ENCODE peak calls at places on chromosome 20, in six cellular contexts. One of them, this sample, is unnamed.

GRCh38 chr20:25987073-25987927 is 290.6 kb upstream of the ZNF337 start:
- DNase-seq in GM23338: peak; percentile 45
- DNase-seq in fibroblast of villous mesenchyme: peak; percentile 33
- DNase-seq in Peyer's patch: no peak
- DNase-seq in AG10803: peak; percentile 12
- DNase-seq in A549: peak; percentile 31
- DNase-seq in this sample: no peak

GRCh38 chr20:17614812-17615644 is 45.2 kb downstream of the DSTN start:
- DNase-seq in Peyer's patch: peak; percentile 46
- DNase-seq in AG10803: no peak
- DNase-seq in fibroblast of villous mesenchyme: no peak
- DNase-seq in A549: no peak
- DNase-seq in GM23338: no peak
- DNase-seq in this sample: no peak

GRCh38 chr20:6388666-6389197 is 265.9 kb upstream of the FERMT1 start:
- DNase-seq in AG10803: no peak
- DNase-seq in Peyer's patch: no peak
- DNase-seq in A549: no peak
- DNase-seq in GM23338: no peak
- DNase-seq in fibroblast of villous mesenchyme: peak; percentile 49
- DNase-seq in this sample: no peak

GRCh38 chr20:62999580-62999979 is 7.2 kb downstream of the BHLHE23 start:
- DNase-seq in Peyer's patch: no peak
- DNase-seq in AG10803: no peak
- DNase-seq in A549: no peak
- DNase-seq in fibroblast of villous mesenchyme: no peak
- DNase-seq in GM23338: no peak
- DNase-seq in this sample: no peak

GRCh38 chr20:21166801-21167200 is 40.9 kb downstream of the KIZ start:
- DNase-seq in AG10803: no peak
- DNase-seq in Peyer's patch: no peak
- DNase-seq in fibroblast of villous mesenchyme: no peak
- DNase-seq in A549: no peak
- DNase-seq in GM23338: no peak
- DNase-seq in this sample: no peak

GRCh38 chr20:43840382-43841070 is 74.1 kb upstream of the TOX2 start:
- DNase-seq in AG10803: no peak
- DNase-seq in fibroblast of villous mesenchyme: peak; percentile 38
- DNase-seq in GM23338: peak; percentile 83
- DNase-seq in A549: peak; percentile 80
- DNase-seq in Peyer's patch: no peak
- DNase-seq in this sample: no peak

GRCh38 chr20:19275630-19276071 is 63.2 kb downstream of the SLC24A3 start:
- DNase-seq in Peyer's patch: peak; percentile 76
- DNase-seq in A549: no peak
- DNase-seq in fibroblast of villous mesenchyme: peak; percentile 69
- DNase-seq in AG10803: peak; percentile 56
- DNase-seq in GM23338: no peak
- DNase-seq in this sample: no peak

GRCh38 chr20:9363673-9364072 is 150.7 kb upstream of the LAMP5 start:
- DNase-seq in GM23338: no peak
- DNase-seq in AG10803: no peak
- DNase-seq in fibroblast of villous mesenchyme: no peak
- DNase-seq in A549: no peak
- DNase-seq in Peyer's patch: no peak
- DNase-seq in this sample: no peak

GRCh38 chr20:44610313-44610965 is 28.1 kb downstream of the PKIG start:
- DNase-seq in Peyer's patch: no peak
- DNase-seq in fibroblast of villous mesenchyme: no peak
- DNase-seq in AG10803: no peak
- DNase-seq in GM23338: no peak
- DNase-seq in A549: no peak
- DNase-seq in this sample: no peak

GRCh38 chr20:63101781-63102719 is 95.3 kb upstream of the BHLHE23 start:
- DNase-seq in Peyer's patch: peak; percentile 68
- DNase-seq in fibroblast of villous mesenchyme: peak; percentile 42
- DNase-seq in AG10803: peak; percentile 45
- DNase-seq in A549: no peak
- DNase-seq in GM23338: peak; percentile 70
- DNase-seq in this sample: peak; percentile 1

GRCh38 chr20:41139227-41140093 is 2.1 kb downstream of the PLCG1 start:
- DNase-seq in Peyer's patch: peak; percentile 43
- DNase-seq in A549: no peak
- DNase-seq in fibroblast of villous mesenchyme: no peak
- DNase-seq in GM23338: no peak
- DNase-seq in AG10803: no peak
- DNase-seq in this sample: no peak

GRCh38 chr20:3818155-3819151 is 1.9 kb upstream of the AP5S1 start:
- DNase-seq in AG10803: peak; percentile 80
- DNase-seq in fibroblast of villous mesenchyme: peak; percentile 85
- DNase-seq in GM23338: peak; percentile 89
- DNase-seq in A549: peak; percentile 89
- DNase-seq in Peyer's patch: peak; percentile 85
- DNase-seq in this sample: no peak

GRCh38 chr20:60341062-60341461 is 382.8 kb downstream of the CDH26 start:
- DNase-seq in A549: no peak
- DNase-seq in GM23338: no peak
- DNase-seq in fibroblast of villous mesenchyme: no peak
- DNase-seq in AG10803: no peak
- DNase-seq in Peyer's patch: no peak
- DNase-seq in this sample: no peak

GRCh38 chr20:4896971-4897497 is 104.3 kb downstream of the SLC23A2 start:
- DNase-seq in Peyer's patch: no peak
- DNase-seq in AG10803: no peak
- DNase-seq in fibroblast of villous mesenchyme: no peak
- DNase-seq in GM23338: peak; percentile 70
- DNase-seq in A549: no peak
- DNase-seq in this sample: no peak

GRCh38 chr20:1494436-1494835 is 3.2 kb upstream of the SIRPB2 start:
- DNase-seq in A549: no peak
- DNase-seq in fibroblast of villous mesenchyme: no peak
- DNase-seq in Peyer's patch: no peak
- DNase-seq in GM23338: no peak
- DNase-seq in AG10803: no peak
- DNase-seq in this sample: no peak

GRCh38 chr20:62554214-62554897 is 78.6 kb upstream of the GATA5 start:
- DNase-seq in A549: no peak
- DNase-seq in AG10803: no peak
- DNase-seq in Peyer's patch: no peak
- DNase-seq in fibroblast of villous mesenchyme: no peak
- DNase-seq in GM23338: no peak
- DNase-seq in this sample: no peak

GRCh38 chr20:33433465-33433864 is 10.1 kb downstream of the SNTA1 start:
- DNase-seq in Peyer's patch: no peak
- DNase-seq in A549: no peak
- DNase-seq in fibroblast of villous mesenchyme: no peak
- DNase-seq in GM23338: no peak
- DNase-seq in AG10803: peak; percentile 52
- DNase-seq in this sample: no peak

GRCh38 chr20:38043512-38044300 is 10.2 kb downstream of the RPRD1B start:
- DNase-seq in AG10803: peak; percentile 51
- DNase-seq in GM23338: no peak
- DNase-seq in Peyer's patch: no peak
- DNase-seq in fibroblast of villous mesenchyme: peak; percentile 53
- DNase-seq in A549: peak; percentile 80
- DNase-seq in this sample: peak; percentile 62

GRCh38 chr20:17893480-17893879 is 75.1 kb downstream of the SNX5 start:
- DNase-seq in A549: no peak
- DNase-seq in Peyer's patch: no peak
- DNase-seq in GM23338: no peak
- DNase-seq in AG10803: no peak
- DNase-seq in fibroblast of villous mesenchyme: no peak
- DNase-seq in this sample: no peak

GRCh38 chr20:41162396-41162795 is 25.1 kb downstream of the PLCG1 start:
- DNase-seq in Peyer's patch: no peak
- DNase-seq in GM23338: no peak
- DNase-seq in A549: no peak
- DNase-seq in AG10803: no peak
- DNase-seq in fibroblast of villous mesenchyme: no peak
- DNase-seq in this sample: no peak

GRCh38 chr20:13295637-13296036 is 74.6 kb downstream of the ISM1 start:
- DNase-seq in GM23338: peak; percentile 43
- DNase-seq in AG10803: no peak
- DNase-seq in A549: no peak
- DNase-seq in fibroblast of villous mesenchyme: no peak
- DNase-seq in Peyer's patch: no peak
- DNase-seq in this sample: no peak

GRCh38 chr20:49422176-49422575 is 60.3 kb downstream of the KCNB1 start:
- DNase-seq in fibroblast of villous mesenchyme: no peak
- DNase-seq in Peyer's patch: no peak
- DNase-seq in AG10803: no peak
- DNase-seq in A549: no peak
- DNase-seq in GM23338: no peak
- DNase-seq in this sample: no peak

GRCh38 chr20:49426873-49427272 is 55.6 kb downstream of the KCNB1 start:
- DNase-seq in Peyer's patch: no peak
- DNase-seq in AG10803: peak; percentile 31
- DNase-seq in GM23338: no peak
- DNase-seq in A549: no peak
- DNase-seq in fibroblast of villous mesenchyme: no peak
- DNase-seq in this sample: no peak

GRCh38 chr20:49427751-49428518 is 54.5 kb downstream of the KCNB1 start:
- DNase-seq in Peyer's patch: no peak
- DNase-seq in fibroblast of villous mesenchyme: no peak
- DNase-seq in AG10803: no peak
- DNase-seq in GM23338: no peak
- DNase-seq in A549: no peak
- DNase-seq in this sample: no peak

GRCh38 chr20:49426395-49426794 is 56.1 kb downstream of the KCNB1 start:
- DNase-seq in GM23338: no peak
- DNase-seq in A549: no peak
- DNase-seq in AG10803: no peak
- DNase-seq in Peyer's patch: no peak
- DNase-seq in fibroblast of villous mesenchyme: no peak
- DNase-seq in this sample: no peak

DNA sequence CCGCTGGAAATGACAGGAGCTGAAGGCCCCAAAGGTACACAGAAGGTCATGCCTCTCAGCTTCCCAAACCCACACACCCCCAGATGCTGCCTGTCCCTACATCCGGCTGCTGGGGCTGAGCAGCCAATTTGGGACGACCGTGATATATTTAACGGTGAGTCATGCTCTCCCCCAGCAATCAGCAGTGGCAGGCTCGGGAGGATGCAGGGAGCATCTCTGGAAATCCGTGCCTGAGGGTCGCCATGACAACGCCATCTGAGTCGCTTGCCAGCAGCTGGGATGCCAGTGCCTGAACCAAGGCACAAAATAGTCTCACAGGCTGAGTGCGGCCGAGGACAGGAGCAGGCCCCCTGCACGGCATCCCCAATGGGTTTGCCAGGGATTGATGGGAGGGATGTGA is 57.9 kb downstream of the KCNB1 start:
- DNase-seq in fibroblast of villous mesenchyme: no peak
- DNase-seq in Peyer's patch: no peak
- DNase-seq in A549: no peak
- DNase-seq in AG10803: peak; percentile 7
- DNase-seq in GM23338: peak; percentile 54
- DNase-seq in this sample: no peak
- TF ChIP-seq CTCF in fibroblast of villous mesenchyme: no peak
- TF ChIP-seq CTCF in Peyer's patch: no peak
- TF ChIP-seq CTCF in A549: no peak
- TF ChIP-seq CTCF in AG10803: no peak
- TF ChIP-seq CTCF in GM23338: no peak
- TF ChIP-seq CTCF in this sample: no peak

GRCh38 chr20:51731771-51732453 is 36.3 kb downstream of the ATP9A start:
- DNase-seq in GM23338: no peak
- DNase-seq in A549: no peak
- DNase-seq in Peyer's patch: no peak
- DNase-seq in fibroblast of villous mesenchyme: peak; percentile 10
- DNase-seq in AG10803: no peak
- DNase-seq in this sample: no peak
- H3K4me3 ChIP-seq in GM23338: no peak overlapping the region
- H3K4me3 ChIP-seq in A549: no peak overlapping the region
- H3K4me3 ChIP-seq in Peyer's patch: no peak overlapping the region
- H3K4me3 ChIP-seq in fibroblast of villous mesenchyme: no peak overlapping the region
- H3K4me3 ChIP-seq in AG10803: no peak overlapping the region
- H3K4me3 ChIP-seq in this sample: no peak overlapping the region

DNA sequence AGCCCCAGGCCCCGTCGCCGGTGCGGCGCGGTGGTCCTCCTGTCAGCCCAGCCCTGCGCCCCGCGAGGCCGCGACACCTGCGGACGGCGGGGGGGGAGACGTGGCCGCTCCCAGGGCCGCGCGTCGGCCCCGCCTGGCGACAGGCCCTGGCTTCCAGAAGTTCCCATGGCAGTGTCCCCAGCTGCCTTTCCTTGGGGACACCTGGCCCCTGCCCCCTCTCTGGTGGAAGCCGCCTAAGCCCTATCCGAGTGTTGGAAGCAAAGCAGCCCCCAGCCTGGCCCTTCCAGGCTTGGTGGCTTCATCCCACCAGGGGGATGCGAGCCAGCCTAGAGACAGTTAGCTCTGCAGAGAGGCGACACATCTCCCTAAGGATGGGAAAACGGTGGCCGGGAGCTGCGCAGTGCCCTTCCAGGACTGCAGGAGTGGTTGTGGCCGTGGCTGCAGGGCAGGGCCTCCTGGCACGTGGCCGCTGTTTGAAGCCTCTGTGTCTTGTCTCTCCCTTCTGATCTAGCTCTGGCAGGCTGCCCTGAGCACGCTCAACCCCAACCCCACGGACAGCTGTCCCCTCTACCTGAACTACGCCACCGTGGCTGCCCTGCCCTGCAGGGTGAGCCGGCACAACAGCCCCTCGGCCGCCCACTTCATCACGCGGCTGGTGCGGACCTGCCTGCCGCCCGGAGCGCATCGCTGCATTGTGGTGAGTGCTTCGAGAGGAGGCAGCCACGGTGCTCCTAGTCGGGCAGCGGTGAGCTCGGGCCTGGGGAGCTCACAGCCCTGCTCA is 816 bp downstream of the NPEPL1 start:
- DNase-seq in fibroblast of villous mesenchyme: peak; percentile 4
- DNase-seq in GM23338: peak; percentile 59
- DNase-seq in Peyer's patch: peak; percentile 47
- DNase-seq in A549: peak; percentile 6
- DNase-seq in AG10803: no peak
- DNase-seq in this sample: no peak
- TF ChIP-seq CTCF in fibroblast of villous mesenchyme: no peak
- TF ChIP-seq CTCF in GM23338: no peak
- TF ChIP-seq CTCF in Peyer's patch: no peak
- TF ChIP-seq CTCF in A549: no peak
- TF ChIP-seq CTCF in AG10803: no peak
- TF ChIP-seq CTCF in this sample: no peak

GRCh38 chr20:11281240-11281639 is 607.4 kb upstream of the JAG1 start:
- DNase-seq in AG10803: no peak
- DNase-seq in A549: no peak
- DNase-seq in fibroblast of villous mesenchyme: no peak
- DNase-seq in GM23338: no peak
- DNase-seq in Peyer's patch: no peak
- DNase-seq in this sample: no peak

GRCh38 chr20:11281768-11282167 is 608.0 kb upstream of the JAG1 start:
- DNase-seq in A549: no peak
- DNase-seq in GM23338: no peak
- DNase-seq in fibroblast of villous mesenchyme: no peak
- DNase-seq in Peyer's patch: no peak
- DNase-seq in AG10803: no peak
- DNase-seq in this sample: no peak

DNA sequence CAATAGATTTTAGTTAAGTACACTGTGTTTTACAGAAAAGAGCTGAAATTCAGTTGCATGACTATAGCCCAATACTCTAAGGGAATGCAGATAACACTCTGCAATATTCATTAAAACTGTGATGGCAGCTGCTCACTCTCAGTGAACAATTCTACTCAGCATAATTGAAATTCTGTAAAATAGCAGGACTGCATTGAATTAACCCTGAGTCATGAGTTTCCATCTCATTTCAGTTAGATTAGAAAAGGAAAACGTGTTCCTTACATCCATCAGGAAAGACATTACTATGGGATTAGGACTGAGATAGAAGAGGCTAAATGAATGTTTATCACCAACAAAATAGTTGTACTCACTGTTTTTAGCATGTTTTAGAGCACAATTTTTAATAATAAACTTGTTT is 613.4 kb upstream of the JAG1 start:
- DNase-seq in Peyer's patch: no peak
- DNase-seq in A549: no peak
- DNase-seq in fibroblast of villous mesenchyme: no peak
- DNase-seq in AG10803: no peak
- DNase-seq in GM23338: no peak
- DNase-seq in this sample: no peak
- H3K4me3 ChIP-seq in Peyer's patch: no peak overlapping the region
- H3K4me3 ChIP-seq in A549: no peak overlapping the region
- H3K4me3 ChIP-seq in fibroblast of villous mesenchyme: no peak overlapping the region
- H3K4me3 ChIP-seq in AG10803: no peak overlapping the region
- H3K4me3 ChIP-seq in GM23338: no peak overlapping the region
- H3K4me3 ChIP-seq in this sample: no peak overlapping the region